ENCODE peak calls at places on chromosomes 12 and 14, in eight cellular contexts. One of them, this sample, is unnamed.

GRCh38 chr14:104681689-104682074 is 7.7 kb upstream of the INF2 start:
- DNase-seq in lower lobe of right lung: peak
- DNase-seq in gastrocnemius medialis: peak
- DNase-seq in IMR-90: peak
- DNase-seq in tibial nerve: peak
- DNase-seq in RWPE2: peak
- DNase-seq in CD8-positive, alpha-beta T cell: no peak
- DNase-seq in hepatocyte: peak
- DNase-seq in this sample: peak

GRCh38 chr14:59698793-59699192 is 122.2 kb upstream of the CCDC175 start:
- DNase-seq in lower lobe of right lung: no peak
- DNase-seq in gastrocnemius medialis: no peak
- DNase-seq in IMR-90: no peak
- DNase-seq in tibial nerve: no peak
- DNase-seq in RWPE2: no peak
- DNase-seq in CD8-positive, alpha-beta T cell: no peak
- DNase-seq in hepatocyte: no peak
- DNase-seq in this sample: peak

GRCh38 chr14:22852940-22853767 is 16.8 kb downstream of the MMP14 start:
- DNase-seq in lower lobe of right lung: peak
- DNase-seq in gastrocnemius medialis: peak
- DNase-seq in IMR-90: peak
- DNase-seq in tibial nerve: peak
- DNase-seq in RWPE2: peak
- DNase-seq in CD8-positive, alpha-beta T cell: peak
- DNase-seq in hepatocyte: peak
- DNase-seq in this sample: peak

GRCh38 chr14:89164168-89165074 is 252.6 kb downstream of the FOXN3 start:
- DNase-seq in lower lobe of right lung: no peak
- DNase-seq in gastrocnemius medialis: no peak
- DNase-seq in IMR-90: no peak
- DNase-seq in tibial nerve: no peak
- DNase-seq in RWPE2: no peak
- DNase-seq in CD8-positive, alpha-beta T cell: no peak
- DNase-seq in hepatocyte: no peak
- DNase-seq in this sample: no peak

GRCh38 chr12:132285311-132285741 is 44.1 kb downstream of the GALNT9 start:
- DNase-seq in lower lobe of right lung: peak
- DNase-seq in gastrocnemius medialis: no peak
- DNase-seq in IMR-90: no peak
- DNase-seq in tibial nerve: no peak
- DNase-seq in RWPE2: no peak
- DNase-seq in CD8-positive, alpha-beta T cell: no peak
- DNase-seq in hepatocyte: no peak
- DNase-seq in this sample: no peak

GRCh38 chr12:100669922-100670321 is 96.4 kb downstream of the GAS2L3 start:
- DNase-seq in lower lobe of right lung: no peak
- DNase-seq in gastrocnemius medialis: no peak
- DNase-seq in IMR-90: no peak
- DNase-seq in tibial nerve: no peak
- DNase-seq in RWPE2: no peak
- DNase-seq in CD8-positive, alpha-beta T cell: no peak
- DNase-seq in hepatocyte: no peak
- DNase-seq in this sample: no peak

GRCh38 chr14:71586131-71586893 is 345.9 kb upstream of the RGS6 start:
- DNase-seq in lower lobe of right lung: no peak
- DNase-seq in gastrocnemius medialis: no peak
- DNase-seq in IMR-90: peak
- DNase-seq in tibial nerve: no peak
- DNase-seq in RWPE2: no peak
- DNase-seq in CD8-positive, alpha-beta T cell: no peak
- DNase-seq in hepatocyte: peak
- DNase-seq in this sample: peak

GRCh38 chr14:93638790-93639189 is 149.5 kb downstream of the PRIMA1 start:
- DNase-seq in lower lobe of right lung: no peak
- DNase-seq in gastrocnemius medialis: no peak
- DNase-seq in IMR-90: no peak
- DNase-seq in tibial nerve: no peak
- DNase-seq in RWPE2: no peak
- DNase-seq in CD8-positive, alpha-beta T cell: no peak
- DNase-seq in hepatocyte: no peak
- DNase-seq in this sample: no peak

GRCh38 chr12:128783129-128783574 is 40.6 kb downstream of the SLC15A4 start:
- DNase-seq in lower lobe of right lung: no peak
- DNase-seq in gastrocnemius medialis: no peak
- DNase-seq in IMR-90: peak
- DNase-seq in tibial nerve: no peak
- DNase-seq in RWPE2: no peak
- DNase-seq in CD8-positive, alpha-beta T cell: no peak
- DNase-seq in hepatocyte: no peak
- DNase-seq in this sample: peak

GRCh38 chr12:121740847-121741246 is 28.3 kb downstream of the TMEM120B start:
- DNase-seq in lower lobe of right lung: no peak
- DNase-seq in gastrocnemius medialis: no peak
- DNase-seq in IMR-90: no peak
- DNase-seq in tibial nerve: no peak
- DNase-seq in RWPE2: no peak
- DNase-seq in CD8-positive, alpha-beta T cell: no peak
- DNase-seq in hepatocyte: no peak
- DNase-seq in this sample: no peak

GRCh38 chr14:105093426-105094192 is 28.4 kb upstream of the GPR132 start:
- DNase-seq in lower lobe of right lung: peak
- DNase-seq in gastrocnemius medialis: no peak
- DNase-seq in IMR-90: peak
- DNase-seq in tibial nerve: no peak
- DNase-seq in RWPE2: peak
- DNase-seq in CD8-positive, alpha-beta T cell: peak
- DNase-seq in hepatocyte: peak
- DNase-seq in this sample: peak

GRCh38 chr12:106883421-106883820 is 72.3 kb upstream of the TMEM263 start:
- DNase-seq in lower lobe of right lung: no peak
- DNase-seq in gastrocnemius medialis: no peak
- DNase-seq in IMR-90: peak
- DNase-seq in tibial nerve: no peak
- DNase-seq in RWPE2: no peak
- DNase-seq in CD8-positive, alpha-beta T cell: no peak
- DNase-seq in hepatocyte: no peak
- DNase-seq in this sample: peak

GRCh38 chr12:131939007-131939406 is 9.9 kb downstream of the PUS1 start:
- DNase-seq in lower lobe of right lung: peak
- DNase-seq in gastrocnemius medialis: no peak
- DNase-seq in IMR-90: no peak
- DNase-seq in tibial nerve: no peak
- DNase-seq in RWPE2: peak
- DNase-seq in CD8-positive, alpha-beta T cell: no peak
- DNase-seq in hepatocyte: no peak
- DNase-seq in this sample: no peak

GRCh38 chr14:101834387-101835165 is 73.1 kb downstream of the PPP2R5C start:
- DNase-seq in lower lobe of right lung: no peak
- DNase-seq in gastrocnemius medialis: no peak
- DNase-seq in IMR-90: peak
- DNase-seq in tibial nerve: no peak
- DNase-seq in RWPE2: no peak
- DNase-seq in CD8-positive, alpha-beta T cell: no peak
- DNase-seq in hepatocyte: no peak
- DNase-seq in this sample: peak

GRCh38 chr14:96055065-96055752 is 16.0 kb downstream of the C14orf132 start:
- DNase-seq in lower lobe of right lung: no peak
- DNase-seq in gastrocnemius medialis: no peak
- DNase-seq in IMR-90: peak
- DNase-seq in tibial nerve: no peak
- DNase-seq in RWPE2: no peak
- DNase-seq in CD8-positive, alpha-beta T cell: no peak
- DNase-seq in hepatocyte: no peak
- DNase-seq in this sample: peak

GRCh38 chr14:63759454-63759853 is 31.6 kb upstream of the SGPP1 start:
- DNase-seq in lower lobe of right lung: no peak
- DNase-seq in gastrocnemius medialis: no peak
- DNase-seq in IMR-90: peak
- DNase-seq in tibial nerve: no peak
- DNase-seq in RWPE2: no peak
- DNase-seq in CD8-positive, alpha-beta T cell: no peak
- DNase-seq in hepatocyte: no peak
- DNase-seq in this sample: peak

GRCh38 chr14:95111507-95112164 is 45.7 kb downstream of the DICER1 start:
- DNase-seq in lower lobe of right lung: no peak
- DNase-seq in gastrocnemius medialis: no peak
- DNase-seq in IMR-90: no peak
- DNase-seq in tibial nerve: no peak
- DNase-seq in RWPE2: no peak
- DNase-seq in CD8-positive, alpha-beta T cell: no peak
- DNase-seq in hepatocyte: no peak
- DNase-seq in this sample: no peak

GRCh38 chr12:109571773-109572505 is 1.4 kb downstream of the MMAB start:
- DNase-seq in lower lobe of right lung: peak
- DNase-seq in gastrocnemius medialis: no peak
- DNase-seq in IMR-90: no peak
- DNase-seq in tibial nerve: no peak
- DNase-seq in RWPE2: no peak
- DNase-seq in CD8-positive, alpha-beta T cell: no peak
- DNase-seq in hepatocyte: no peak
- DNase-seq in this sample: no peak

GRCh38 chr12:96099986-96100385 is 64.6 kb upstream of the LTA4H start:
- DNase-seq in lower lobe of right lung: no peak
- DNase-seq in gastrocnemius medialis: no peak
- DNase-seq in IMR-90: no peak
- DNase-seq in tibial nerve: no peak
- DNase-seq in RWPE2: no peak
- DNase-seq in CD8-positive, alpha-beta T cell: no peak
- DNase-seq in hepatocyte: no peak
- DNase-seq in this sample: no peak

GRCh38 chr12:5047094-5047493 is 3.4 kb downstream of the KCNA5 start:
- DNase-seq in lower lobe of right lung: no peak
- DNase-seq in gastrocnemius medialis: no peak
- DNase-seq in IMR-90: no peak
- DNase-seq in tibial nerve: no peak
- DNase-seq in RWPE2: no peak
- DNase-seq in CD8-positive, alpha-beta T cell: no peak
- DNase-seq in hepatocyte: no peak
- DNase-seq in this sample: no peak

GRCh38 chr12:12141000-12141399 is 70.3 kb downstream of the BCL2L14 start:
- DNase-seq in lower lobe of right lung: no peak
- DNase-seq in gastrocnemius medialis: no peak
- DNase-seq in IMR-90: no peak
- DNase-seq in tibial nerve: no peak
- DNase-seq in RWPE2: no peak
- DNase-seq in CD8-positive, alpha-beta T cell: no peak
- DNase-seq in hepatocyte: no peak
- DNase-seq in this sample: no peak

GRCh38 chr14:100547633-100548294 is 39.5 kb downstream of the BEGAIN start:
- DNase-seq in lower lobe of right lung: peak
- DNase-seq in gastrocnemius medialis: peak
- DNase-seq in IMR-90: peak
- DNase-seq in tibial nerve: no peak
- DNase-seq in RWPE2: no peak
- DNase-seq in CD8-positive, alpha-beta T cell: peak
- DNase-seq in hepatocyte: no peak
- DNase-seq in this sample: no peak

GRCh38 chr14:80958258-80958657 is 2.8 kb downstream of the TSHR start:
- DNase-seq in lower lobe of right lung: no peak
- DNase-seq in gastrocnemius medialis: no peak
- DNase-seq in IMR-90: no peak
- DNase-seq in tibial nerve: no peak
- DNase-seq in RWPE2: no peak
- DNase-seq in CD8-positive, alpha-beta T cell: no peak
- DNase-seq in hepatocyte: no peak
- DNase-seq in this sample: no peak

GRCh38 chr12:27970981-27971489 is 1.5 kb downstream of the PTHLH start:
- DNase-seq in lower lobe of right lung: no peak
- DNase-seq in gastrocnemius medialis: no peak
- DNase-seq in IMR-90: no peak
- DNase-seq in tibial nerve: no peak
- DNase-seq in RWPE2: no peak
- DNase-seq in CD8-positive, alpha-beta T cell: no peak
- DNase-seq in hepatocyte: peak
- DNase-seq in this sample: no peak
- H3K4me3 ChIP-seq in lower lobe of right lung: peak
- H3K4me3 ChIP-seq in gastrocnemius medialis: peak
- H3K4me3 ChIP-seq in IMR-90: no peak
- H3K4me3 ChIP-seq in tibial nerve: peak
- H3K4me3 ChIP-seq in RWPE2: peak
- H3K4me3 ChIP-seq in CD8-positive, alpha-beta T cell: no peak
- H3K4me3 ChIP-seq in hepatocyte: peak
- H3K4me3 ChIP-seq in this sample: peak

DNA sequence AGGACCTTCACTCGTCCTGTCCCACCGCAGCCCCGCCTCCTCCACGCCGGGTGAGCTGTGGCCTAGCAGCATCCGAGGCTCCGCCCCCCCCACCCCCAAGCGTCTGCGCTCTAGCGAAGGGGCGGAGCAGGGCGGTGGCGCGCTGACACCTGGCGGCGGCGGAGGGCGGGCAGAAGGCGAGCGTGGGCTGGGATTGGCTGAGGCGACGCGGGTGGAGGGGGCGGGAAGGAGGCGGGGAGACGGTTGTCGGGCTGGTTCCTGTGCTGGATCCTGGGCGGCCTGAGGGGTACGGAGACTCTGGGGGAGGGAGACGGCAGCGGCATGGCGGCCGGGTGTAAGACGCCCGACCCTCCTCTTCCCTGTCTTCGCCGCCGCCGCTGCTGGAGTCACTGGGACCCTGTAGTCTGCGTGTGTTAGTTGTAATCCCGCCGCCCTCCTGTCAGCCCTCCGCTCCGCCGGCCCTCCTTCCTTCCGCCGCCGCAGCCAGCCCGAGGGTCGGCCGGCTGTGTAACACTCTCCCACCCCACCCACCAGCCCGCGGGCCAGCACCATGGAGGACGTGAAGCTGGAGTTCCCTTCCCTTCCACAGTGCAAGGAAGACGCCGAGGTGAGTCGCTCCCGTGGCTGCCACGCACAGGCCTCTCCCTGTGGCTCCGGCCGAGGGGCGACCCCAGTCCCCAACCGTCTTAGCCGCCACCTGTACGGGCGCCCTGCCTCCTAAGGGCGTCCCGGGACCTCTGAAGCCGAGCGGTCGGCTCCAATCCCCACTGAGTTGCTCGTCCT is at the start of gene STYX:
- DNase-seq in lower lobe of right lung: peak
- DNase-seq in gastrocnemius medialis: peak
- DNase-seq in IMR-90: peak
- DNase-seq in tibial nerve: peak
- DNase-seq in RWPE2: peak
- DNase-seq in CD8-positive, alpha-beta T cell: peak
- DNase-seq in hepatocyte: peak
- DNase-seq in this sample: peak
- TF ChIP-seq CTCF in lower lobe of right lung: peak
- TF ChIP-seq CTCF in gastrocnemius medialis: no peak
- TF ChIP-seq CTCF in IMR-90: no peak
- TF ChIP-seq CTCF in tibial nerve: peak
- TF ChIP-seq CTCF in RWPE2: no peak
- TF ChIP-seq CTCF in CD8-positive, alpha-beta T cell: no peak
- TF ChIP-seq CTCF in hepatocyte: no peak
- TF ChIP-seq CTCF in this sample: no peak

GRCh38 chr12:52278931-52279682 is 4.7 kb downstream of the KRT86 start:
- DNase-seq in lower lobe of right lung: peak
- DNase-seq in gastrocnemius medialis: peak
- DNase-seq in IMR-90: peak
- DNase-seq in tibial nerve: peak
- DNase-seq in RWPE2: no peak
- DNase-seq in CD8-positive, alpha-beta T cell: peak
- DNase-seq in hepatocyte: peak
- DNase-seq in this sample: peak
- H3K4me3 ChIP-seq in lower lobe of right lung: no peak
- H3K4me3 ChIP-seq in gastrocnemius medialis: no peak
- H3K4me3 ChIP-seq in IMR-90: no peak
- H3K4me3 ChIP-seq in tibial nerve: no peak
- H3K4me3 ChIP-seq in RWPE2: no peak
- H3K4me3 ChIP-seq in CD8-positive, alpha-beta T cell: no peak
- H3K4me3 ChIP-seq in hepatocyte: no peak
- H3K4me3 ChIP-seq in this sample: no peak

GRCh38 chr12:82896979-82897378 is 210.3 kb downstream of the TMTC2 start:
- DNase-seq in lower lobe of right lung: no peak
- DNase-seq in gastrocnemius medialis: no peak
- DNase-seq in IMR-90: peak
- DNase-seq in tibial nerve: no peak
- DNase-seq in RWPE2: no peak
- DNase-seq in CD8-positive, alpha-beta T cell: no peak
- DNase-seq in hepatocyte: peak
- DNase-seq in this sample: peak
- TF ChIP-seq CTCF in lower lobe of right lung: no peak
- TF ChIP-seq CTCF in gastrocnemius medialis: no peak
- TF ChIP-seq CTCF in IMR-90: no peak
- TF ChIP-seq CTCF in tibial nerve: no peak
- TF ChIP-seq CTCF in RWPE2: peak
- TF ChIP-seq CTCF in CD8-positive, alpha-beta T cell: no peak
- TF ChIP-seq CTCF in hepatocyte: peak
- TF ChIP-seq CTCF in this sample: no peak